ENCODE peak calls at places on chromosome 9, in ten cellular contexts. One of them, this sample, is unnamed.

GRCh38 chr9:21781656-21782055 is 20.8 kb upstream of the MTAP start:
- DNase-seq in prostate gland: no peak
- DNase-seq in H9: no peak
- DNase-seq in heart left ventricle: no peak
- DNase-seq in HFFc6: no peak
- DNase-seq in pancreas: no peak
- DNase-seq in A549: no peak
- DNase-seq in cardiac muscle cell: no peak
- DNase-seq in mammary epithelial cell: no peak
- DNase-seq in CD4-positive, alpha-beta T cell: no peak
- DNase-seq in this sample: no peak

GRCh38 chr9:19485193-19485592 is 76.4 kb downstream of the ACER2 start:
- DNase-seq in CD4-positive, alpha-beta T cell: no peak
- DNase-seq in prostate gland: no peak
- DNase-seq in A549: no peak
- DNase-seq in cardiac muscle cell: no peak
- DNase-seq in pancreas: no peak
- DNase-seq in HFFc6: no peak
- DNase-seq in H9: no peak
- DNase-seq in heart left ventricle: no peak
- DNase-seq in mammary epithelial cell: peak
- DNase-seq in this sample: no peak

GRCh38 chr9:87382902-87383301 is 114.8 kb upstream of the DAPK1 start:
- DNase-seq in mammary epithelial cell: peak
- DNase-seq in pancreas: no peak
- DNase-seq in HFFc6: peak
- DNase-seq in heart left ventricle: no peak
- DNase-seq in CD4-positive, alpha-beta T cell: no peak
- DNase-seq in A549: no peak
- DNase-seq in H9: no peak
- DNase-seq in prostate gland: no peak
- DNase-seq in cardiac muscle cell: peak
- DNase-seq in this sample: no peak

GRCh38 chr9:115717298-115717697 is 436.3 kb upstream of the PAPPA start:
- DNase-seq in A549: no peak
- DNase-seq in H9: no peak
- DNase-seq in HFFc6: no peak
- DNase-seq in heart left ventricle: no peak
- DNase-seq in cardiac muscle cell: no peak
- DNase-seq in prostate gland: no peak
- DNase-seq in mammary epithelial cell: peak
- DNase-seq in CD4-positive, alpha-beta T cell: no peak
- DNase-seq in pancreas: no peak
- DNase-seq in this sample: no peak

GRCh38 chr9:97564291-97565175 is 63.1 kb downstream of the TMOD1 start:
- DNase-seq in pancreas: no peak
- DNase-seq in cardiac muscle cell: peak
- DNase-seq in A549: peak
- DNase-seq in CD4-positive, alpha-beta T cell: no peak
- DNase-seq in H9: peak
- DNase-seq in prostate gland: peak
- DNase-seq in heart left ventricle: no peak
- DNase-seq in mammary epithelial cell: peak
- DNase-seq in HFFc6: peak
- DNase-seq in this sample: no peak

GRCh38 chr9:98235126-98235525 is 20.3 kb downstream of the TBC1D2 start:
- DNase-seq in prostate gland: no peak
- DNase-seq in A549: no peak
- DNase-seq in cardiac muscle cell: no peak
- DNase-seq in H9: no peak
- DNase-seq in pancreas: no peak
- DNase-seq in mammary epithelial cell: no peak
- DNase-seq in HFFc6: no peak
- DNase-seq in CD4-positive, alpha-beta T cell: no peak
- DNase-seq in heart left ventricle: no peak
- DNase-seq in this sample: no peak

GRCh38 chr9:79944991-79945390 is 373.2 kb downstream of the TLE4 start:
- DNase-seq in mammary epithelial cell: no peak
- DNase-seq in A549: no peak
- DNase-seq in H9: no peak
- DNase-seq in CD4-positive, alpha-beta T cell: no peak
- DNase-seq in HFFc6: no peak
- DNase-seq in cardiac muscle cell: no peak
- DNase-seq in pancreas: no peak
- DNase-seq in prostate gland: no peak
- DNase-seq in heart left ventricle: no peak
- DNase-seq in this sample: no peak

GRCh38 chr9:137217276-137218211 is 4.5 kb downstream of the RNF208 start:
- DNase-seq in HFFc6: no peak
- DNase-seq in pancreas: peak
- DNase-seq in prostate gland: peak
- DNase-seq in A549: no peak
- DNase-seq in cardiac muscle cell: peak
- DNase-seq in H9: peak
- DNase-seq in mammary epithelial cell: peak
- DNase-seq in CD4-positive, alpha-beta T cell: no peak
- DNase-seq in heart left ventricle: peak
- DNase-seq in this sample: no peak

GRCh38 chr9:76302543-76302942 is 91.7 kb downstream of the RFK start:
- DNase-seq in HFFc6: no peak
- DNase-seq in A549: no peak
- DNase-seq in prostate gland: no peak
- DNase-seq in CD4-positive, alpha-beta T cell: no peak
- DNase-seq in mammary epithelial cell: no peak
- DNase-seq in H9: no peak
- DNase-seq in cardiac muscle cell: no peak
- DNase-seq in pancreas: no peak
- DNase-seq in heart left ventricle: no peak
- DNase-seq in this sample: no peak

GRCh38 chr9:76296561-76297276 is 97.5 kb downstream of the RFK start:
- DNase-seq in A549: no peak
- DNase-seq in pancreas: no peak
- DNase-seq in prostate gland: no peak
- DNase-seq in heart left ventricle: no peak
- DNase-seq in CD4-positive, alpha-beta T cell: no peak
- DNase-seq in mammary epithelial cell: no peak
- DNase-seq in H9: no peak
- DNase-seq in HFFc6: no peak
- DNase-seq in cardiac muscle cell: no peak
- DNase-seq in this sample: no peak

GRCh38 chr9:76297721-76298239 is 96.4 kb downstream of the RFK start:
- DNase-seq in mammary epithelial cell: no peak
- DNase-seq in cardiac muscle cell: peak
- DNase-seq in CD4-positive, alpha-beta T cell: no peak
- DNase-seq in A549: no peak
- DNase-seq in HFFc6: no peak
- DNase-seq in heart left ventricle: peak
- DNase-seq in prostate gland: no peak
- DNase-seq in H9: no peak
- DNase-seq in pancreas: no peak
- DNase-seq in this sample: no peak

GRCh38 chr9:76294301-76294700 is 99.9 kb downstream of the RFK start:
- DNase-seq in H9: no peak
- DNase-seq in pancreas: no peak
- DNase-seq in heart left ventricle: no peak
- DNase-seq in HFFc6: no peak
- DNase-seq in cardiac muscle cell: no peak
- DNase-seq in prostate gland: no peak
- DNase-seq in A549: no peak
- DNase-seq in mammary epithelial cell: no peak
- DNase-seq in CD4-positive, alpha-beta T cell: no peak
- DNase-seq in this sample: no peak

GRCh38 chr9:76298497-76299144 is 95.6 kb downstream of the RFK start:
- DNase-seq in A549: no peak
- DNase-seq in heart left ventricle: no peak
- DNase-seq in prostate gland: no peak
- DNase-seq in CD4-positive, alpha-beta T cell: no peak
- DNase-seq in cardiac muscle cell: no peak
- DNase-seq in mammary epithelial cell: peak
- DNase-seq in pancreas: no peak
- DNase-seq in HFFc6: no peak
- DNase-seq in H9: no peak
- DNase-seq in this sample: no peak
- TF ChIP-seq CTCF in A549: peak
- TF ChIP-seq CTCF in heart left ventricle: no peak
- TF ChIP-seq CTCF in prostate gland: no peak
- TF ChIP-seq CTCF in CD4-positive, alpha-beta T cell: no peak
- TF ChIP-seq CTCF in cardiac muscle cell: no peak
- TF ChIP-seq CTCF in mammary epithelial cell: no peak
- TF ChIP-seq CTCF in pancreas: no peak
- TF ChIP-seq CTCF in HFFc6: no peak
- TF ChIP-seq CTCF in H9: peak
- TF ChIP-seq CTCF in this sample: no peak

GRCh38 chr9:129719135-129719534 is 33.7 kb downstream of the PTGES start:
- DNase-seq in pancreas: no peak
- DNase-seq in mammary epithelial cell: no peak
- DNase-seq in HFFc6: no peak
- DNase-seq in heart left ventricle: no peak
- DNase-seq in CD4-positive, alpha-beta T cell: no peak
- DNase-seq in prostate gland: no peak
- DNase-seq in cardiac muscle cell: no peak
- DNase-seq in H9: peak
- DNase-seq in A549: no peak
- DNase-seq in this sample: no peak

GRCh38 chr9:129718647-129719046 is 34.2 kb downstream of the PTGES start:
- DNase-seq in cardiac muscle cell: no peak
- DNase-seq in pancreas: no peak
- DNase-seq in prostate gland: no peak
- DNase-seq in CD4-positive, alpha-beta T cell: no peak
- DNase-seq in HFFc6: no peak
- DNase-seq in A549: no peak
- DNase-seq in mammary epithelial cell: no peak
- DNase-seq in heart left ventricle: no peak
- DNase-seq in H9: no peak
- DNase-seq in this sample: no peak

GRCh38 chr9:129720865-129721545 is 31.8 kb downstream of the PTGES start:
- DNase-seq in pancreas: no peak
- DNase-seq in HFFc6: no peak
- DNase-seq in cardiac muscle cell: no peak
- DNase-seq in A549: peak
- DNase-seq in mammary epithelial cell: no peak
- DNase-seq in prostate gland: no peak
- DNase-seq in H9: peak
- DNase-seq in heart left ventricle: no peak
- DNase-seq in CD4-positive, alpha-beta T cell: no peak
- DNase-seq in this sample: no peak

GRCh38 chr9:129717991-129718390 is 34.9 kb downstream of the PTGES start:
- DNase-seq in HFFc6: no peak
- DNase-seq in H9: no peak
- DNase-seq in prostate gland: no peak
- DNase-seq in CD4-positive, alpha-beta T cell: no peak
- DNase-seq in A549: no peak
- DNase-seq in mammary epithelial cell: no peak
- DNase-seq in cardiac muscle cell: no peak
- DNase-seq in heart left ventricle: no peak
- DNase-seq in pancreas: no peak
- DNase-seq in this sample: no peak

GRCh38 chr9:129720181-129720864 is 32.5 kb downstream of the PTGES start:
- DNase-seq in heart left ventricle: no peak
- DNase-seq in A549: peak
- DNase-seq in mammary epithelial cell: no peak
- DNase-seq in prostate gland: no peak
- DNase-seq in HFFc6: no peak
- DNase-seq in CD4-positive, alpha-beta T cell: no peak
- DNase-seq in pancreas: no peak
- DNase-seq in H9: peak
- DNase-seq in cardiac muscle cell: no peak
- DNase-seq in this sample: no peak
- TF ChIP-seq CTCF in heart left ventricle: no peak
- TF ChIP-seq CTCF in A549: no peak
- TF ChIP-seq CTCF in mammary epithelial cell: peak
- TF ChIP-seq CTCF in prostate gland: no peak
- TF ChIP-seq CTCF in HFFc6: peak
- TF ChIP-seq CTCF in CD4-positive, alpha-beta T cell: no peak
- TF ChIP-seq CTCF in pancreas: no peak
- TF ChIP-seq CTCF in H9: peak
- TF ChIP-seq CTCF in cardiac muscle cell: peak
- TF ChIP-seq CTCF in this sample: no peak

GRCh38 chr9:69805962-69806633 is 14.5 kb upstream of the CFAP95 start:
- DNase-seq in A549: no peak
- DNase-seq in HFFc6: no peak
- DNase-seq in pancreas: no peak
- DNase-seq in mammary epithelial cell: no peak
- DNase-seq in H9: no peak
- DNase-seq in cardiac muscle cell: peak
- DNase-seq in heart left ventricle: peak
- DNase-seq in prostate gland: peak
- DNase-seq in CD4-positive, alpha-beta T cell: no peak
- DNase-seq in this sample: no peak

GRCh38 chr9:69811329-69811989 is 9.2 kb upstream of the CFAP95 start:
- DNase-seq in prostate gland: no peak
- DNase-seq in heart left ventricle: no peak
- DNase-seq in H9: no peak
- DNase-seq in CD4-positive, alpha-beta T cell: no peak
- DNase-seq in HFFc6: no peak
- DNase-seq in mammary epithelial cell: no peak
- DNase-seq in pancreas: no peak
- DNase-seq in A549: no peak
- DNase-seq in cardiac muscle cell: no peak
- DNase-seq in this sample: no peak

GRCh38 chr9:69812068-69813000 is 8.3 kb upstream of the CFAP95 start:
- DNase-seq in H9: no peak
- DNase-seq in pancreas: no peak
- DNase-seq in cardiac muscle cell: no peak
- DNase-seq in mammary epithelial cell: no peak
- DNase-seq in CD4-positive, alpha-beta T cell: no peak
- DNase-seq in prostate gland: no peak
- DNase-seq in heart left ventricle: no peak
- DNase-seq in HFFc6: no peak
- DNase-seq in A549: no peak
- DNase-seq in this sample: no peak

GRCh38 chr9:69806642-69807041 is 14.0 kb upstream of the CFAP95 start:
- DNase-seq in HFFc6: no peak
- DNase-seq in prostate gland: no peak
- DNase-seq in CD4-positive, alpha-beta T cell: no peak
- DNase-seq in mammary epithelial cell: no peak
- DNase-seq in H9: no peak
- DNase-seq in cardiac muscle cell: no peak
- DNase-seq in pancreas: no peak
- DNase-seq in A549: no peak
- DNase-seq in heart left ventricle: no peak
- DNase-seq in this sample: no peak

DNA sequence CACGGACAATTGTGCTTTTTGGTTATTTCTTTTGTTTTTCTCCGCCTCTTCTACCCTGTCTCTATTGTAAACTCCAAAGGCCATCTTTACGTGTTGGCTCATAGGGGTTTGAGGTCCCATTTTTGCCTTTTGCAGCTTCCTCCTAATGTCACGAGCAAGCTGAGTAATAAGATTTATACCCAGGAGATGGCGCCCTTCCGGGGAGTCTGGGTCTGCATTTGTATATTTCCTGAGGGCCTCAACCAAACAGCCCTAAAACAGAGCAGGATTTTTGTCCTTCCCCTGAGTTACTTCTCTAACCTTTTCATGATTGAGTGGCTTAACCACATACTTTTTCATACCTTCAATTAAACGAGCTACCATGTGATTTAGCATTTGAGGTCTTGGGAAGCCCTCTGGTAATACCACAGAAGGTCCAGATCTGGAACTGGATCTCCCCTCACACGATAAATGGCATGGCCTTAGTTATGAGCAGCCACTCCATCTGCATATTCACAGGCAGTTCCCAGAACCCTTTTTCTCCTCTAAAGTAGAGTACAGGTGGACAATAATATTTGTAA is 11.2 kb upstream of the CFAP95 start:
- DNase-seq in mammary epithelial cell: peak
- DNase-seq in HFFc6: peak
- DNase-seq in CD4-positive, alpha-beta T cell: no peak
- DNase-seq in pancreas: no peak
- DNase-seq in A549: no peak
- DNase-seq in cardiac muscle cell: peak
- DNase-seq in heart left ventricle: no peak
- DNase-seq in prostate gland: no peak
- DNase-seq in H9: peak
- DNase-seq in this sample: peak
- TF ChIP-seq CTCF in mammary epithelial cell: peak
- TF ChIP-seq CTCF in HFFc6: peak
- TF ChIP-seq CTCF in CD4-positive, alpha-beta T cell: peak
- TF ChIP-seq CTCF in pancreas: no peak
- TF ChIP-seq CTCF in A549: no peak
- TF ChIP-seq CTCF in cardiac muscle cell: peak
- TF ChIP-seq CTCF in heart left ventricle: peak
- TF ChIP-seq CTCF in prostate gland: no peak
- TF ChIP-seq CTCF in H9: peak
- TF ChIP-seq CTCF in this sample: no peak

GRCh38 chr9:134365791-134366222 is 39.6 kb downstream of the RXRA start:
- DNase-seq in H9: peak
- DNase-seq in HFFc6: peak
- DNase-seq in prostate gland: peak
- DNase-seq in CD4-positive, alpha-beta T cell: no peak
- DNase-seq in heart left ventricle: peak
- DNase-seq in mammary epithelial cell: peak
- DNase-seq in pancreas: peak
- DNase-seq in cardiac muscle cell: peak
- DNase-seq in A549: peak
- DNase-seq in this sample: no peak
- TF ChIP-seq CTCF in H9: no peak
- TF ChIP-seq CTCF in HFFc6: peak
- TF ChIP-seq CTCF in prostate gland: peak
- TF ChIP-seq CTCF in CD4-positive, alpha-beta T cell: no peak
- TF ChIP-seq CTCF in heart left ventricle: peak
- TF ChIP-seq CTCF in mammary epithelial cell: no peak
- TF ChIP-seq CTCF in pancreas: no peak
- TF ChIP-seq CTCF in cardiac muscle cell: no peak
- TF ChIP-seq CTCF in A549: no peak
- TF ChIP-seq CTCF in this sample: no peak

This sample was measured in GM10248.